ENCODE peak calls at places on chromosomes 3 and 15, in four cellular contexts. P is MM.1S, S is endothelial cell of umbilical vein, U is GM23248. V is an unnamed sample.
A peak's percentile ranks its signal among the peaks of the same experiment; 100 is the strongest.

GRCh38 chr3:130488769-130489450 is 28.1 kb upstream of the COL6A6 start:
- DNase-seq in P (no peak), S (no peak), U (peak; percentile 11), V (no peak)

GRCh38 chr3:36700537-36701248 is 63.7 kb downstream of the DCLK3 start:
- DNase-seq in P (peak; percentile 44), S (peak; percentile 52), U (peak; percentile 89), V (peak; percentile 75)

GRCh38 chr3:74531491-74531890 is 83.0 kb downstream of the CNTN3 start:
- DNase-seq in P (no peak), S (no peak), U (peak; percentile 73), V (peak; percentile 18)

GRCh38 chr3:14227866-14228265 is 49.2 kb downstream of the LSM3 start:
- DNase-seq in P (no peak), S (no peak), U (peak; percentile 32), V (peak; percentile 62)

GRCh38 chr3:5022187-5022965 is 43.1 kb downstream of the BHLHE40 start:
- DNase-seq in P (no peak), S (peak; percentile 37), U (peak; percentile 66), V (no peak)

GRCh38 chr3:8816106-8816505 is 46.7 kb upstream of the OXTR start:
- DNase-seq in P (no peak), S (no peak), U (no peak), V (no peak)

GRCh38 chr3:195183071-195183776 is 87.7 kb downstream of the XXYLT1 start:
- DNase-seq in P (no peak), S (peak; percentile 77), U (no peak), V (no peak)

GRCh38 chr3:51799879-51800757 is 21.1 kb upstream of the IQCF6 start:
- DNase-seq in P (peak; percentile 56), S (peak; percentile 74), U (peak; percentile 87), V (peak; percentile 72)

GRCh38 chr15:39748276-39748675 is 34.4 kb downstream of the FSIP1 start:
- DNase-seq in P (no peak), S (no peak), U (peak; percentile 56), V (no peak)

GRCh38 chr3:15631426-15632211 is 30.1 kb downstream of the BTD start:
- DNase-seq in P (no peak), S (no peak), U (no peak), V (no peak)

GRCh38 chr15:31439328-31439727 is 112.7 kb downstream of the KLF13 start:
- DNase-seq in P (peak; percentile 51), S (no peak), U (no peak), V (no peak)

DNA sequence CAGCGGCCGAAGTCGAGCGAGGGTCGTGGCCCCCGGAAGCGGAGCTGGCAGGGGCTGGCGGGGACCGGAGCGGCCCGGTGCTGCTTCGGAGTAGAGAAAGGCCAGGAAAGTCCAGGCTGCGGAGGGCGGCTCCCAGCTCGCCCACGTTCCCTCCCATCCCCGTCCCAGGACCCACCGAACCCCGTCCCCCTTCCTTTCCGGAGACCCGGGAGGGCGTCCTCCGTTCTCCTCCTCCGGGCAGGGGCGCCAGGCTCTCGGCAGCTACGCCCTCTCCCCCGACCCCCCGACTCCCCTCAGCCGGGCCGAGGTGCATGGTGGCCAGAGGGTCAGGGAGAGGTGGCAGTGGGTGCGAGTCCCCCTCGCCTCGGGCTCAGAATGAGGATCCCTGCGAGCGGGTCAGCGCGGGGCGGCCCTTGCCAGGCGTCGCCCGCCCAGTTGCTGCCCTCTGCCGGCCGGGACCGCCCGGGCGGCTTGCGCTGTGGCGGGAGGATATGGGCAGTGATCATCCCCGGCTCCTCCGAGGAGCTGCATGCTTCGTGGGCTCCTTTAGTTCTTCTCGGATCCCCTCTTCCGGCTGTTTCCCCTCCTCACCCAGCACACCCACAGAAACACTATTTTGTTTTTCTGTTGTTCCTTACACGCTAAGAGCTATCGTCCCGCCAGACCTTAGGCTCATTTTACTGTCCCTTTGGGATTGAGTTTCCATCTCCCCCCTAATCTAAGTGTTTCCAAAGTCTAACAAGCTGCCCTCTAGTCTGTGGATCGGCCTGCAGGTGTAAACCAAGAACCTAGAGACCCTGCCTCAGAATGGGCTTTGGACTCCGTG is 744 bp upstream of the ALDH1A2 start:
- DNase-seq in P (peak; percentile 32), S (peak; percentile 66), U (peak; percentile 62), V (peak; percentile 87)
- TF ChIP-seq EZH2 in P (no peak), S (no peak), U (no peak), V (no peak)

DNA sequence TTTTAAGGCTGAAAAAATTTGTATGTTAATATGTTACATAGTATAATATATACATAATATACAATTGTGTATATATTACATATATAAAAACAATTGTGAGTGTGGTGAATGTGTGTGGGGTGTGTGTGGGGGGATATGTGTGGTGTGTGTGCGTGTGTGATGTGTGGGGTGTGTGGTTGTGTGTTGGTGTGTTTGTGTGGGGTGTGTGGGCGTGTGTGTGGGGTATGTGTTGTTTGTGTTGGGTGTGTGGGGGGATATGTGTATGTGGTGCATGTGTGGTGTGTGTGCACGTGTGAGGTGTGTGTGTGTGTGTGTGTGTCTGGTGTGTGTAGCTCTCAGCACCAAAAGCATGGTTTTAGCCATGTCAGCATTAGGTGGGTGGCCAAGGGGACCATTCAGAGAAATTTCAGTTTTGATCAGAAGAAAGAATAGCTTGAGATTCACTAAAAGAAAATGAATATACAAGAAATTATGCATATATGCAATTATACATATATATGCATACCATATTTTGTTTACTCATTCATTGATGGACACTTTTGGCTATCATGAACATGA is 118.9 kb downstream of the ALDH1A2 start:
- DNase-seq in P (no peak), S (no peak), U (no peak), V (no peak)
- H3K4me2 ChIP-seq in P (no peak overlapping the region), S (no peak overlapping the region), U (no peak overlapping the region), V (no peak overlapping the region)

DNA sequence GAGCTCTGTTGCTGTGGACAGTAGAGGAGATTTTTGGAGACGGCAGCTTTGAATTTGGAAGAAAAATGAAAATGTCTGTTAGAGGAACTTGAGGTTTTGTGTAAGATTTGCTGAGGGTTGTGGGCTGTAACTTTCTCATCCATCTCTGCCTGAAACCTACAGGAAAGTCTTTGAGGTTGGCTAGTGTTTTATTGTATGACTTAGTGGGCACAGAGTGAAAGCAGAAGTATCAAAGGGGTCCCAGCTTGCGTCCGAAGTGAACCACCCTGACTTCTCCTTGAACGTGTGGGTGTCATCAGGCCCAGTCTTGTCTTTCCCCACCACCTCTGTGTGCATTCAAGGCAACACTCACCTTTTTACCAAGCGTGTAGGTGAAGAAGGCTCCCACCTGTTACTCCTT is 682.1 kb upstream of the CFAP20DC start:
- DNase-seq in P (no peak), S (no peak), U (no peak), V (no peak)
- H2AFZ ChIP-seq in P (no peak overlapping the region), S (no peak overlapping the region), U (no peak overlapping the region), V (no peak overlapping the region)

GRCh38 chr15:65077981-65078352 is 1.4 kb downstream of the KBTBD13 start:
- DNase-seq in P (peak; percentile 41), S (peak; percentile 58), U (peak; percentile 84), V (peak; percentile 80)
- TF ChIP-seq EZH2 in P (no peak), S (no peak), U (no peak), V (no peak)

GRCh38 chr3:31927806-31928205 is 53.3 kb downstream of the OSBPL10 start:
- DNase-seq in P (no peak), S (no peak), U (no peak), V (no peak)
- H3K4me2 ChIP-seq in P (no peak overlapping the region), S (no peak overlapping the region), U (no peak overlapping the region), V (no peak overlapping the region)

GRCh38 chr3:114393367-114394072 is 99.7 kb downstream of the TIGIT start:
- DNase-seq in P (no peak), S (no peak), U (peak; percentile 47), V (no peak)
- H2AFZ ChIP-seq in P (no peak overlapping the region), S (no peak overlapping the region), U (peak overlapping the region; percentile 17), V (no peak overlapping the region)

DNA sequence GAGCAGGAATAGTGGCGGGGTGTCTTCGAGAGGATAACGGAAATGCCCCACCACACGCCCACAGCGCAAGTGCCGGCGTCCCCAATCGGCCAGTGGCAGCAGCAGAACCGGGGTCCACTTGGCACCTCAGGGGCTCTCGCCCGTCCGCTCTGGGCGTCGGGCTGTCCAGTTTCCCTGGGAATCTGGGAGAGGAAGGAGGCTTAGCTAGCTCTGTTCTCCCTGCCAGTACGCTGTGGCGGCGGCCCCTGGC is 53.7 kb downstream of the CCDC54 start:
- DNase-seq in P (no peak), S (peak; percentile 27), U (no peak), V (no peak)
- TF ChIP-seq EZH2 in P (no peak), S (no peak), U (no peak), V (no peak)

GRCh38 chr3:144128117-144128892 is 156.7 kb downstream of the DIPK2A start:
- DNase-seq in P (peak; percentile 76), S (no peak), U (no peak), V (no peak)
- H3K4me2 ChIP-seq in P (peak overlapping the region; percentile 57), S (no peak overlapping the region), U (no peak overlapping the region), V (no peak overlapping the region)

DNA sequence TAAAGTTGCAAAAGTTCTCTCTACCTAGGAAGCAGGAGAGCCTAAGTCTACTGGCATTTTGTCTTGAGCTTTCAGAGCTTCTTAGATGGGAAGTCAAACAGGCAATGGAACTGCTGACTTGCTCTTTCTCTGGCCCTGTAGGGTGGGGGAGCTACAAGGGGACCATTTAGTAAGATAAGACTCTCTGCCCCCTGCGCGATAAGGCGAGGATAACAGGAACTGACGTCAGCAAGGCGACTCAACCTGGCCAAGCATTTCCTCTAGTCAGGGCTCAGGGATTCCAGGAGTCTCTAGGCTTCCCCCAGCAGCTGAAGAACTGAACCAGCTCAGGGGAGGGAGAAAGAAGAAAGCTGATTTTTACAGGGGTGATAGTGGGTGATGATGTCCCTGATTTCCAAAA is 5.8 kb downstream of the RARB start:
- DNase-seq in P (no peak), S (peak; percentile 95), U (no peak), V (no peak)
- H2AFZ ChIP-seq in P (no peak overlapping the region), S (no peak overlapping the region), U (no peak overlapping the region), V (no peak overlapping the region)

DNA sequence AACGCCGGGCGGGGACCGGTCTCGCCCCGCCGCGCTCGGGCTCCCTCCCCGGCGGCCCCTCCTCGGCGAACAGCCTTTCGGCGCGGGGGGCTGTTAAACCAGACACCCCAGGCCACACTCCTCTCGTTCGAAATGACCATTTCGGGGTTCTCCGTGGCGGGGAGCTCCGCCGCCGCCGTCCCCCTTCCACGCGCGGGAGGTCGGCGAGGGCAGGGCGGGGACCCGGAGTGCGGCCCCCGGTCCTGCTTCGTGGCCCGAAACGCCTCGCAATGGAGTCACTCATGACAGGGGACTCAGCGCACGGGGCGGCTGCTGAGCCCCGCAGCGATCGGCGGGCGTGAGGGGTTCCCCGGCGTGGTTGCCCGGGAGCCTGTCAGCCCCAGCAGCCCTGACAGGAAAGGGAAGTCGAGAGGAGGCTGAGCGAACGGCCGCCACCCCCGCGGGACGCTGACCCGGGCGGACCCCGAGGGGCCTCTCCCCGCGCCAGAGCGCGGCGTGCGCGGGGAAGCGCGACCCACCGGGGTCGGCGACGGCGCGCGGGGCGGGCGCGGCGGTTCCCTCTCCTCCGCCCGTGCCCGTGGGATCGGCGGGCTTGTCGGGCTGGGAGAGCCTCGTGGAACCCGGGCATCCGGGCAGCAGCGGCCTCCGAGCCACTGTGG is 497 bp upstream of the PIGZ start:
- DNase-seq in P (peak; percentile 56), S (peak; percentile 25), U (peak; percentile 59), V (peak; percentile 41)
- TF ChIP-seq EZH2 in P (no peak), S (no peak), U (no peak), V (no peak)